ENCODE peak calls at places on chromosomes 2 and 18, in eight cellular contexts. One of them, this sample, is unnamed.

GRCh38 chr2:46380038-46380940 is 83.1 kb downstream of the EPAS1 start:
- DNase-seq in HTR-8/SVneo: no peak
- DNase-seq in esophagus squamous epithelium: no peak
- DNase-seq in EH: no peak
- DNase-seq in CD8-positive, alpha-beta memory T cell: no peak
- DNase-seq in frontal cortex: no peak
- DNase-seq in SK-N-SH: no peak
- DNase-seq in adrenal gland: peak
- DNase-seq in this sample: no peak

GRCh38 chr2:30777662-30778505 is 29.4 kb downstream of the CAPN13 start:
- DNase-seq in HTR-8/SVneo: no peak
- DNase-seq in esophagus squamous epithelium: no peak
- DNase-seq in EH: no peak
- DNase-seq in CD8-positive, alpha-beta memory T cell: no peak
- DNase-seq in frontal cortex: no peak
- DNase-seq in SK-N-SH: no peak
- DNase-seq in adrenal gland: peak
- DNase-seq in this sample: no peak

GRCh38 chr2:240624950-240625621 is at the start of gene GPR35:
- DNase-seq in HTR-8/SVneo: no peak
- DNase-seq in esophagus squamous epithelium: no peak
- DNase-seq in EH: peak
- DNase-seq in CD8-positive, alpha-beta memory T cell: peak
- DNase-seq in frontal cortex: peak
- DNase-seq in SK-N-SH: no peak
- DNase-seq in adrenal gland: no peak
- DNase-seq in this sample: peak

GRCh38 chr18:28366667-28367066 is 189.7 kb upstream of the CDH2 start:
- DNase-seq in HTR-8/SVneo: no peak
- DNase-seq in esophagus squamous epithelium: no peak
- DNase-seq in EH: no peak
- DNase-seq in CD8-positive, alpha-beta memory T cell: no peak
- DNase-seq in frontal cortex: no peak
- DNase-seq in SK-N-SH: no peak
- DNase-seq in adrenal gland: no peak
- DNase-seq in this sample: no peak

GRCh38 chr18:76491801-76492668 is 3.0 kb downstream of the ZNF516 start:
- DNase-seq in HTR-8/SVneo: no peak
- DNase-seq in esophagus squamous epithelium: no peak
- DNase-seq in EH: peak
- DNase-seq in CD8-positive, alpha-beta memory T cell: no peak
- DNase-seq in frontal cortex: peak
- DNase-seq in SK-N-SH: peak
- DNase-seq in adrenal gland: peak
- DNase-seq in this sample: peak

GRCh38 chr2:225027061-225027762 is 15.1 kb downstream of the DOCK10 start:
- DNase-seq in HTR-8/SVneo: no peak
- DNase-seq in esophagus squamous epithelium: no peak
- DNase-seq in EH: no peak
- DNase-seq in CD8-positive, alpha-beta memory T cell: no peak
- DNase-seq in frontal cortex: no peak
- DNase-seq in SK-N-SH: no peak
- DNase-seq in adrenal gland: no peak
- DNase-seq in this sample: no peak

GRCh38 chr2:175834472-175834871 is 167.6 kb downstream of the LNPK start:
- DNase-seq in HTR-8/SVneo: no peak
- DNase-seq in esophagus squamous epithelium: no peak
- DNase-seq in EH: no peak
- DNase-seq in CD8-positive, alpha-beta memory T cell: no peak
- DNase-seq in frontal cortex: no peak
- DNase-seq in SK-N-SH: no peak
- DNase-seq in adrenal gland: no peak
- DNase-seq in this sample: no peak

GRCh38 chr2:171420728-171421563 is 12.8 kb downstream of the METTL8 start:
- DNase-seq in HTR-8/SVneo: no peak
- DNase-seq in esophagus squamous epithelium: no peak
- DNase-seq in EH: no peak
- DNase-seq in CD8-positive, alpha-beta memory T cell: no peak
- DNase-seq in frontal cortex: no peak
- DNase-seq in SK-N-SH: no peak
- DNase-seq in adrenal gland: no peak
- DNase-seq in this sample: no peak

GRCh38 chr2:105595536-105595935 is 149.2 kb upstream of the NCK2 start:
- DNase-seq in HTR-8/SVneo: peak
- DNase-seq in esophagus squamous epithelium: no peak
- DNase-seq in EH: peak
- DNase-seq in CD8-positive, alpha-beta memory T cell: no peak
- DNase-seq in frontal cortex: no peak
- DNase-seq in SK-N-SH: no peak
- DNase-seq in adrenal gland: no peak
- DNase-seq in this sample: no peak

GRCh38 chr2:64650722-64651338 is 2.9 kb downstream of the SERTAD2 start:
- DNase-seq in HTR-8/SVneo: no peak
- DNase-seq in esophagus squamous epithelium: no peak
- DNase-seq in EH: no peak
- DNase-seq in CD8-positive, alpha-beta memory T cell: no peak
- DNase-seq in frontal cortex: no peak
- DNase-seq in SK-N-SH: no peak
- DNase-seq in adrenal gland: no peak
- DNase-seq in this sample: no peak

This sample was measured in RPMI8226.